ENCODE peak calls at places on chromosome 5, in ten cellular contexts. F is A172; U is activated effector memory CD4-positive, alpha-beta T cell treated with anti-CD3 and anti-CD28 coated beads, Interleukin-2, amount 50 U/mL, for 16 hours; S is fibroblast of pulmonary artery; A is hepatocyte; W is NCI-H524 treated with DMSO at 0.1 percent for 48 hours; H is CD8-positive, alpha-beta memory T cell; T is activated CD4-positive, alpha-beta T cell treated with anti-CD3 and anti-CD28 coated beads, Interleukin-2, amount 10 ng/mL, durations not matched to agents 7 days and 5 days; C is anterior cingulate cortex; I is tibial artery. O is an unnamed sample.

GRCh38 chr5:179142434-179143198 is 82.4 kb downstream of the ZNF354C start:
- DNase-seq in C (no peak), S (peak), T (peak), A (no peak), H (no peak), W (no peak), I (no peak), F (peak), U (no peak), O (peak)

GRCh38 chr5:126858441-126858840 is 81.5 kb downstream of the LMNB1 start:
- DNase-seq in H (no peak), A (no peak), W (no peak), T (no peak), I (no peak), F (no peak), U (no peak), S (no peak), C (no peak), O (no peak)

GRCh38 chr5:178357127-178357526 is 124.5 kb upstream of the PHYKPL start:
- DNase-seq in F (no peak), H (no peak), C (no peak), T (no peak), W (no peak), S (no peak), I (no peak), A (no peak), U (no peak), O (peak)

GRCh38 chr5:170216262-170216864 is 16.4 kb upstream of the C5orf58 start:
- DNase-seq in A (peak), U (no peak), W (peak), C (no peak), I (no peak), H (no peak), S (peak), F (peak), T (no peak), O (no peak)

GRCh38 chr5:1961952-1962595 is 79.3 kb upstream of the IRX4 start:
- DNase-seq in F (no peak), C (no peak), A (no peak), U (no peak), H (no peak), S (no peak), I (no peak), T (no peak), W (no peak), O (no peak)

GRCh38 chr5:116492776-116493175 is 81.8 kb downstream of the SEMA6A start:
- DNase-seq in H (no peak), I (no peak), T (no peak), A (peak), F (no peak), U (no peak), W (no peak), C (no peak), S (no peak), O (no peak)

GRCh38 chr5:82393951-82394350 is 115.8 kb upstream of the RPS23 start:
- DNase-seq in U (no peak), H (no peak), C (no peak), I (no peak), T (no peak), F (no peak), S (no peak), W (no peak), A (no peak), O (no peak)

GRCh38 chr5:142819816-142820215 is 49.6 kb downstream of the ARHGAP26 start:
- DNase-seq in H (no peak), F (no peak), I (no peak), T (no peak), A (no peak), S (peak), U (no peak), C (no peak), W (no peak), O (no peak)

GRCh38 chr5:173163219-173163618 is 18.9 kb downstream of the BNIP1 start:
- DNase-seq in F (no peak), A (no peak), T (no peak), U (no peak), I (no peak), C (no peak), W (no peak), H (no peak), S (peak), O (no peak)

GRCh38 chr5:66963559-66963971 is 233.0 kb downstream of the CD180 start:
- DNase-seq in C (no peak), S (peak), W (no peak), U (no peak), H (no peak), A (peak), T (no peak), F (no peak), I (no peak), O (no peak)

GRCh38 chr5:30446456-30446855 is 747.0 kb upstream of the CDH6 start:
- DNase-seq in S (no peak), I (no peak), F (no peak), U (no peak), A (no peak), H (no peak), C (no peak), W (no peak), T (no peak), O (no peak)

GRCh38 chr5:6632324-6632930 is 417 bp downstream of the NSUN2 start:
- DNase-seq in C (no peak), T (peak), F (peak), S (peak), A (no peak), I (peak), W (no peak), U (no peak), H (no peak), O (no peak)